ENCODE peak calls at places on chromosomes 12 and 14, in four cellular contexts. O is K562, R is fibroblast of pulmonary artery, C is AG10803. D is an unnamed sample.

GRCh38 chr14:55701638-55702037 is 121.6 kb downstream of the KTN1 start:
- DNase-seq in R (peak), O (no peak), C (peak), D (no peak)

GRCh38 chr12:92987362-92987761 is 58.3 kb upstream of the EEA1 start:
- DNase-seq in C (peak), O (peak), R (peak), D (peak)

GRCh38 chr12:1630081-1630826 is 1.2 kb downstream of the WNT5B start:
- DNase-seq in R (no peak), O (no peak), C (peak), D (peak)

GRCh38 chr12:92745874-92746553 is 43.2 kb downstream of the PLEKHG7 start:
- DNase-seq in R (peak), C (peak), O (no peak), D (peak)

GRCh38 chr12:74689071-74689655 is 151.5 kb downstream of the ATXN7L3B start:
- DNase-seq in R (peak), C (peak), O (peak), D (peak)

GRCh38 chr12:2631613-2632350 is 163.0 kb upstream of the FKBP4 start:
- DNase-seq in R (no peak), O (no peak), C (no peak), D (no peak)

GRCh38 chr14:105205718-105206208 is 24.7 kb upstream of the NUDT14 start:
- DNase-seq in R (no peak), O (no peak), C (no peak), D (no peak)

GRCh38 chr12:58920956-58921861 is 905 bp upstream of the LRIG3 start:
- DNase-seq in R (no peak), C (no peak), O (no peak), D (no peak)

GRCh38 chr12:41103614-41104013 is 84.5 kb upstream of the PDZRN4 start:
- DNase-seq in C (peak), R (no peak), O (no peak), D (no peak)

GRCh38 chr14:99393059-99393655 is 87.5 kb downstream of the SETD3 start:
- DNase-seq in C (peak), R (peak), O (peak), D (peak)

GRCh38 chr12:116864371-116865160 is 16.7 kb downstream of the HRK start:
- DNase-seq in R (peak), C (peak), O (no peak), D (peak)

GRCh38 chr14:101444116-101444515 is 117.2 kb upstream of the DIO3 start:
- DNase-seq in C (peak), R (no peak), O (no peak), D (peak)

GRCh38 chr14:105440992-105441391 is 21.4 kb downstream of the MTA1 start:
- DNase-seq in R (no peak), C (no peak), O (no peak), D (no peak)

GRCh38 chr12:82740-83139 is 16.2 kb downstream of the IQSEC3 start:
- DNase-seq in R (no peak), O (no peak), C (no peak), D (no peak)

GRCh38 chr14:28765907-28766504 is 581 bp upstream of the FOXG1 start:
- DNase-seq in O (peak), C (no peak), R (no peak), D (no peak)

GRCh38 chr14:24943024-24943423 is 106.9 kb downstream of the STXBP6 start:
- DNase-seq in O (no peak), R (no peak), C (peak), D (no peak)

GRCh38 chr12:10722905-10723866 is at the start of gene YBX3:
- DNase-seq in O (peak), R (peak), C (peak), D (peak)

GRCh38 chr12:9114946-9115345 is 773 bp downstream of the A2M start:
- DNase-seq in O (no peak), C (no peak), R (no peak), D (peak)

GRCh38 chr14:98101323-98101722 is 1170.7 kb downstream of the BCL11B start:
- DNase-seq in R (no peak), C (no peak), O (no peak), D (no peak)

GRCh38 chr12:24888813-24889212 is 60.1 kb downstream of the BCAT1 start:
- DNase-seq in R (no peak), O (no peak), C (no peak), D (no peak)

GRCh38 chr14:87283547-87283946 is 709.4 kb downstream of the GALC start:
- DNase-seq in C (no peak), R (no peak), O (no peak), D (no peak)

GRCh38 chr14:58488550-58488949 is 61.0 kb downstream of the KIAA0586 start:
- DNase-seq in R (peak), O (no peak), C (peak), D (peak)

GRCh38 chr14:27253946-27254345 is 656.1 kb upstream of the NOVA1 start:
- DNase-seq in C (no peak), O (no peak), R (no peak), D (no peak)

GRCh38 chr12:68772714-68773113 is 26.7 kb downstream of the SLC35E3 start:
- DNase-seq in R (no peak), O (no peak), C (no peak), D (no peak)

GRCh38 chr12:102551186-102551585 is 70.8 kb upstream of the IGF1 start:
- DNase-seq in R (no peak), C (no peak), O (no peak), D (no peak)

GRCh38 chr12:80714055-80714454 is 2.7 kb upstream of the MYF5 start:
- DNase-seq in O (no peak), R (peak), C (no peak), D (no peak)

GRCh38 chr12:95548539-95549391 is 2.5 kb downstream of the USP44 start:
- DNase-seq in R (no peak), C (no peak), O (peak), D (no peak)

GRCh38 chr12:115791331-115791730 is 486.2 kb downstream of the MED13L start:
- DNase-seq in C (no peak), R (no peak), O (no peak), D (no peak)

GRCh38 chr12:115790526-115790925 is 487.0 kb downstream of the MED13L start:
- DNase-seq in O (no peak), C (no peak), R (no peak), D (no peak)

GRCh38 chr12:115785548-115785947 is 491.9 kb downstream of the MED13L start:
- DNase-seq in O (peak), C (no peak), R (no peak), D (no peak)
- TF ChIP-seq CTCF in O (peak), C (no peak), R (no peak), D (no peak)

DNA sequence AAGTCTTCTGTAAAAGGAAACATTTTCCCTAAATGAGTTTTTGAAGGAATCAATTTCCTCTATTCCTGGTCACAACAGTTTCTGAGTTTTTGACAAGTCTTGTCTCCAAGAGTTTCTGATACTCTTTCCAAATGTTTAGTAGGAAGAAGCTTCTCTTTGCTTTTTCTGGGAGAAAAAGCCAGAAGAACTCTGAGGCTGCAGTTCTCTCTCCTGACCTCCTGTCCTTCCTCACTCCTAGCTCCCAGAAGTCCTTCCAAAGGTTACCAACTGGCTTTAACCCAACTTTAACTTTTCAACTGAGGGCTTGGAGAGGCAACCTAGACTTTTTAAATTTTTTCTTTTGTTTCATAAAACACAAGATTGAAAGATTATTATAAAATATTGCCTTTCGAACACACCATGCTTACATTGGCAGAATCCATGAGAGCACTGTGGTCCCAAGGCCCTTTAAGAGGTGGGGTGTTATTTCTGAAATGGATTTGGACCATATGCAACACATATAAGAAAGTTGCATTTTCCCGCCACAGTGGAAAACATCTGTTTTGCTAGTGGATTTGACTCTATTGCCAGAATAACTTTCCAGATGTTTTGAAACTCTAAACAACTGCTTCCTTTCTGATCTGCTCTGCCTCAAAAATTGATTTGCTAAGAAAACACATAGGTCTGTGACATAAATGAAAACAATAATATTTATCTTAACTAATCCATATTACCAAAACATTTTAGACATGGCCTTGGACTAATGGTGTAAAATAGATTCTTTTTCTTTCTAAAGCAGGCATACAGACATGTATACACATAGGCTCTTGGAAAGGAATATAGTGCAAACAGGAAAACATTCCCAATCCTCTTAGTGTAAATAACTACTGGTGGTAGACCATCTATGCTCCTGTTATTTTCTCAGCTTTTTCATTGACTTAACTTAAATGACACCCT is 22.3 kb upstream of the EPS8 start:
- DNase-seq in O (no peak), R (no peak), C (no peak), D (no peak)
- TF ChIP-seq CTCF in O (no peak), R (no peak), C (no peak), D (no peak)

GRCh38 chr14:68688872-68689371 is 103.9 kb downstream of the ZFP36L1 start:
- DNase-seq in O (no peak), R (peak), C (peak), D (no peak)
- TF ChIP-seq CTCF in O (no peak), R (peak), C (peak), D (no peak)

GRCh38 chr12:111607239-111607638 is 8.1 kb upstream of the ATXN2 start:
- DNase-seq in O (no peak), C (no peak), R (no peak), D (no peak)
- TF ChIP-seq CTCF in O (no peak), C (no peak), R (no peak), D (no peak)

D was measured in MCF 10A.